ENCODE peak calls at places on chromosomes 3 and 15, in six cellular contexts. J, I, O, U, X and T are unnamed samples.
A peak's percentile ranks its signal among the peaks of the same experiment; 100 is the strongest.

GRCh38 chr15:98391131-98391530 is 257.2 kb upstream of the IGF1R start:
- DNase-seq in J (no peak), I (no peak), O (no peak), U (no peak), X (no peak), T (no peak)

GRCh38 chr15:92821491-92822116 is 78.5 kb upstream of the CHD2 start:
- DNase-seq in J (peak; percentile 58), I (peak; percentile 72), O (no peak), U (no peak), X (no peak), T (no peak)

GRCh38 chr15:93236924-93237323 is 147.9 kb upstream of the RGMA start:
- DNase-seq in J (no peak), I (no peak), O (no peak), U (no peak), X (no peak), T (no peak)

GRCh38 chr3:99118381-99118780 is 216.9 kb upstream of the DCBLD2 start:
- DNase-seq in J (peak; percentile 59), I (no peak), O (no peak), U (no peak), X (no peak), T (no peak)

GRCh38 chr3:127033786-127034185 is 50.9 kb downstream of the PLXNA1 start:
- DNase-seq in J (no peak), I (no peak), O (no peak), U (no peak), X (no peak), T (no peak)

GRCh38 chr15:34336333-34336732 is 1.2 kb downstream of the SLC12A6 start:
- DNase-seq in J (no peak), I (no peak), O (no peak), U (no peak), X (no peak), T (no peak)

GRCh38 chr3:119427669-119428068 is 35.7 kb downstream of the TMEM39A start:
- DNase-seq in J (no peak), I (no peak), O (no peak), U (no peak), X (no peak), T (no peak)

GRCh38 chr3:48826451-48826850 is 21.2 kb downstream of the PRKAR2A start:
- DNase-seq in J (peak; percentile 93), I (no peak), O (no peak), U (no peak), X (no peak), T (no peak)

GRCh38 chr3:123002100-123002748 is 25.3 kb downstream of the SEMA5B start:
- DNase-seq in J (no peak), I (no peak), O (no peak), U (no peak), X (no peak), T (no peak)

GRCh38 chr3:37338500-37338899 is 164.1 kb upstream of the LRRFIP2 start:
- DNase-seq in J (no peak), I (no peak), O (no peak), U (no peak), X (no peak), T (no peak)

GRCh38 chr3:5188419-5189405 is 1.2 kb downstream of the EDEM1 start:
- DNase-seq in J (peak; percentile 51), I (no peak), O (no peak), U (no peak), X (peak; percentile 28), T (no peak)